ENCODE peak calls at places on chromosomes 16 and 17, in eight cellular contexts. P, X, O, C, W, U, H and I are unnamed samples. For H3K9me3, the result is how much of the 10 kb centered on the place peaks cover.

GRCh38 chr17:79707931-79708891 is 22.5 kb upstream of the ENPP7 start:
- DNase-seq in U (peak), X (peak), O (peak), P (peak), C (no peak), W (no peak), H (no peak), I (no peak)

GRCh38 chr16:56861092-56861610 is 3.9 kb upstream of the SLC12A3 start:
- DNase-seq in P (no peak), O (peak), X (no peak), U (no peak), H (no peak), W (no peak), C (no peak), I (no peak)

GRCh38 chr17:63308272-63308671 is 137.8 kb downstream of the CYB561 start:
- DNase-seq in U (no peak), X (no peak), C (no peak), O (no peak), H (no peak), P (no peak), W (no peak), I (no peak)

GRCh38 chr16:22053921-22054341 is 38.4 kb upstream of the VWA3A start:
- DNase-seq in X (no peak), W (no peak), P (no peak), O (no peak), C (no peak), H (no peak), U (no peak), I (no peak)

GRCh38 chr17:68732301-68732749 is 131.2 kb upstream of the FAM20A start:
- DNase-seq in X (no peak), H (no peak), C (no peak), P (no peak), O (no peak), W (no peak), U (no peak), I (no peak)

GRCh38 chr17:7222093-7222971 is 2.6 kb downstream of the ACADVL start:
- DNase-seq in C (no peak), P (peak), U (no peak), W (no peak), O (no peak), X (no peak), H (no peak), I (no peak)

GRCh38 chr16:22813223-22813945 is 578 bp upstream of the HS3ST2 start:
- DNase-seq in P (peak), X (peak), C (no peak), W (peak), O (peak), H (no peak), U (no peak), I (peak)

GRCh38 chr17:41919165-41919817 is 540 bp upstream of the ACLY start:
- DNase-seq in P (no peak), U (no peak), O (no peak), X (no peak), C (peak), W (peak), H (no peak), I (no peak)

GRCh38 chr16:16185095-16185494 is 38.2 kb downstream of the ABCC6 start:
- DNase-seq in O (no peak), U (no peak), W (no peak), X (no peak), H (no peak), P (no peak), C (no peak), I (no peak)

GRCh38 chr17:4249452-4250029 is 14.2 kb downstream of the ANKFY1 start:
- DNase-seq in C (no peak), W (no peak), P (no peak), O (peak), H (no peak), U (no peak), X (peak), I (no peak)
- TF ChIP-seq CTCF in C (no peak), W (peak), P (peak), O (peak), H (peak), U (peak), X (peak), I (peak)

DNA sequence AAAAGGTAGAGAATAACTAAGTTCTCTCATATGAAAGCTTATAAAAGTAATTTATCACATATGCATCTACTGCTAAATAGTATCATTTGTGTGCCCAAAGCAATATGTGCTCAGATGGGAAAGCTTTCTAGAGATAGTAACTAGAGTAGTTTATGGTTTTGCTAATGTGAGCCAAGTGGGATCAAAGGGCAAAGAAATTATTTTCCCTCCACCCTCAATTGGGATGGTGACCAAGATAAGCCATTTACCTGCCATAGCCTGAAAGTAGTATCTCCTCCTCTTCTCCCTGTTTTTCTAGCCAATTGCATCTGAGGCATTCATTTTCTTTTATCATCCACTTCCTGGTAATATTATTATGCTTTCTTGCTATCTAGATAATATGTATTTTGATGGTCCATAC is 41.9 kb upstream of the KCNJ16 start:
- DNase-seq in O (no peak), U (no peak), C (no peak), W (no peak), H (no peak), P (no peak), X (no peak), I (no peak)
- H3K9me3 ChIP-seq in O (under half), U (under half), C (under half), W (under half), H (under half), P (under half), X (under half), I (under half)

DNA sequence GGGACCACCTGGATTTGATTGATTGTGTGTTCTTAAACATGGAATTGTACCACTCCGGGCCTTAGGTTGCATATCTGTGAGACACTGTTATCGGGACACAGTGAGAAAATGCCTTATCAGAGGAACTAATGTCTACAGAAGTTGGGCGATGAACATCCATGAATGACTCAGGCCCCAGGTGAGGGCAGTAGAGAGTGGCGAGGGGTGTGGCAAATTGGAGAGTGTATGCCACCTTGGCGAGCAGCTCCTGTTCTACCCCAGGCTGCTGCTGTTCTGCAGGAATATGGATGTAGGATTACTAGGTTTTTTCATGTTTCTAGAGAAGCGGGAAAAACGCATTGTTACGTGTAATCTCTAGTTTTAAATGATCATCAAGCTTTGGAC is 38.8 kb downstream of the CLEC16A start:
- DNase-seq in U (no peak), C (no peak), X (no peak), H (no peak), W (no peak), P (no peak), O (no peak), I (no peak)
- TF ChIP-seq CTCF in U (no peak), C (no peak), X (no peak), H (no peak), W (no peak), P (no peak), O (peak), I (no peak)

GRCh38 chr16:3306078-3306477 is 781 bp downstream of the ZNF75A start:
- DNase-seq in H (no peak), P (no peak), X (no peak), U (no peak), O (no peak), C (no peak), W (no peak), I (no peak)

GRCh38 chr16:3305109-3306068 is at the start of the genes TIGD7 and ZNF75A:
- DNase-seq in X (peak), P (peak), C (peak), U (peak), O (peak), H (peak), W (peak), I (peak)

GRCh38 chr16:3304370-3304769 is 860 bp downstream of the TIGD7 start:
- DNase-seq in U (no peak), C (no peak), H (no peak), W (no peak), X (peak), O (no peak), P (no peak), I (no peak)
- H3K9me3 ChIP-seq in U (half or more), C (under half), H (under half), W (half or more), X (under half), O (under half), P (half or more), I (half or more)

GRCh38 chr17:61619953-61620352 is 28.9 kb upstream of the NACA2 start:
- DNase-seq in H (no peak), W (no peak), X (no peak), U (no peak), P (no peak), C (no peak), O (no peak), I (no peak)
- TF ChIP-seq CTCF in H (no peak), W (no peak), X (no peak), U (no peak), P (no peak), C (no peak), O (no peak), I (no peak)

DNA sequence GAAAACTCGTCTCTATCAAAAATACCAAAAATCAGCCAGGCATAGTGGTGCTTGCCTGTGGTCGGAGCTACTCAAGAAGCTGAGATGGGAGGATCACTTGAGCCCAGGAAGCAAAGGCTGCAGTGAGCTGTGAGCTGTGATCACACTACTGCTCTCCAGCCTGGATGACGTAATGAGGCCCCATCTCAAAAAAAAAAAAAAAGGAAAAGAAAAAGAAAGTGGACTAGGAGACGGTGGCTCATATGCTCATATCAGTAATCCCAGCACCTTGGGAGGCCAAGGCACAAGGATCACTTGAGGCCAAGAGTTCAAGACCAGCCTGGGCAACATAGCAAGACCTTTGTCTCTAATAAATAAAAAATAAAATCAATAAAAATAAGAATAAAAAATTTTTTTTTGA is 8.8 kb upstream of the SUMO2 start:
- DNase-seq in W (no peak), P (no peak), O (no peak), U (no peak), C (no peak), X (peak), H (no peak), I (no peak)
- H3K9me3 ChIP-seq in W (under half), P (under half), O (under half), U (under half), C (under half), X (under half), H (under half), I (under half)

GRCh38 chr17:45311406-45311761 is 5.4 kb downstream of the MAP3K14 start:
- DNase-seq in C (no peak), U (no peak), X (no peak), P (no peak), O (no peak), W (no peak), H (peak), I (no peak)
- TF ChIP-seq CTCF in C (no peak), U (no peak), X (peak), P (peak), O (peak), W (no peak), H (peak), I (no peak)